ENCODE peak calls at places on chromosomes 1 and 21, in nine cellular contexts. One of them, this sample, is unnamed. For H3K4me1, the result is how much of the 10 kb centered on the place peaks cover.

GRCh38 chr1:30707412-30708360 is 15.7 kb downstream of the MATN1 start:
- DNase-seq in tibial nerve: peak
- DNase-seq in K562: peak
- DNase-seq in GM23248: peak
- DNase-seq in transverse colon: peak
- DNase-seq in uterus: peak
- DNase-seq in tibial artery: peak
- DNase-seq in CD8-positive, alpha-beta T cell: peak
- DNase-seq in pancreas: peak
- DNase-seq in this sample: peak

GRCh38 chr1:37727186-37727585 is 34.9 kb downstream of the CDCA8 start:
- DNase-seq in transverse colon: no peak
- DNase-seq in CD8-positive, alpha-beta T cell: no peak
- DNase-seq in K562: no peak
- DNase-seq in uterus: no peak
- DNase-seq in tibial artery: peak
- DNase-seq in pancreas: no peak
- DNase-seq in GM23248: no peak
- DNase-seq in tibial nerve: no peak
- DNase-seq in this sample: no peak

GRCh38 chr1:206555473-206555935 is 48.2 kb downstream of the RASSF5 start:
- DNase-seq in GM23248: peak
- DNase-seq in tibial nerve: no peak
- DNase-seq in tibial artery: no peak
- DNase-seq in uterus: peak
- DNase-seq in CD8-positive, alpha-beta T cell: no peak
- DNase-seq in pancreas: no peak
- DNase-seq in K562: peak
- DNase-seq in transverse colon: peak
- DNase-seq in this sample: peak

GRCh38 chr1:12745126-12745991 is 641 bp upstream of the CFAP107 start:
- DNase-seq in pancreas: no peak
- DNase-seq in K562: no peak
- DNase-seq in GM23248: peak
- DNase-seq in tibial nerve: no peak
- DNase-seq in uterus: no peak
- DNase-seq in tibial artery: no peak
- DNase-seq in transverse colon: no peak
- DNase-seq in CD8-positive, alpha-beta T cell: no peak
- DNase-seq in this sample: no peak

GRCh38 chr1:100721502-100722205 is 2.1 kb downstream of the VCAM1 start:
- DNase-seq in pancreas: peak
- DNase-seq in K562: no peak
- DNase-seq in uterus: peak
- DNase-seq in GM23248: peak
- DNase-seq in tibial nerve: peak
- DNase-seq in tibial artery: no peak
- DNase-seq in CD8-positive, alpha-beta T cell: no peak
- DNase-seq in transverse colon: peak
- DNase-seq in this sample: no peak

GRCh38 chr1:52102336-52103013 is 39.4 kb upstream of the ZFYVE9 start:
- DNase-seq in K562: no peak
- DNase-seq in transverse colon: no peak
- DNase-seq in uterus: no peak
- DNase-seq in pancreas: no peak
- DNase-seq in tibial nerve: no peak
- DNase-seq in GM23248: no peak
- DNase-seq in tibial artery: no peak
- DNase-seq in CD8-positive, alpha-beta T cell: no peak
- DNase-seq in this sample: no peak

GRCh38 chr1:227732586-227733308 is 2.4 kb downstream of the JMJD4 start:
- DNase-seq in uterus: no peak
- DNase-seq in K562: no peak
- DNase-seq in pancreas: no peak
- DNase-seq in GM23248: no peak
- DNase-seq in tibial nerve: no peak
- DNase-seq in CD8-positive, alpha-beta T cell: no peak
- DNase-seq in transverse colon: no peak
- DNase-seq in tibial artery: no peak
- DNase-seq in this sample: no peak

GRCh38 chr1:202058001-202058908 is 47.9 kb downstream of the ELF3 start:
- DNase-seq in transverse colon: no peak
- DNase-seq in tibial artery: no peak
- DNase-seq in tibial nerve: no peak
- DNase-seq in pancreas: no peak
- DNase-seq in CD8-positive, alpha-beta T cell: no peak
- DNase-seq in K562: peak
- DNase-seq in GM23248: peak
- DNase-seq in uterus: no peak
- DNase-seq in this sample: no peak

DNA sequence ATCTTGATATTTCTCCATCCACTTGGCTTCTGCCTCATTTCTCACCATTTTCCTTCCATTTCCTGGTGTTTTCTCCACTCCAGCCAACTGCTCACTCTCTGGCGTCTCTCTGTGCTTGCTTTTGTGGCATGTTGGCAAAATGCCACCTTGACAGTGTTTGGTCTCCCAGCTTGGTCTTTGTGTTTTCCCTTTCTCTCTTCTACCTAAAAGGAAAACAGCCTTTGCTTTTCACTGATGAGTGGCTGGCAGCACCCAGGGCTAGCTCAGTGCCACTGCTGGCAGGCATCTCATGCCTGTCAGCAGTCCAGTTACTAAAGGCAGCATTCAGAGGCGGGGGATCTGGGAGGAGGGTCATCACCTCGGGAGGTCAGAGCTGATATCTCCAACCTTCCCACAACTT is 55.3 kb upstream of the DSCAM start:
- DNase-seq in pancreas: peak
- DNase-seq in tibial nerve: no peak
- DNase-seq in CD8-positive, alpha-beta T cell: no peak
- DNase-seq in tibial artery: no peak
- DNase-seq in uterus: no peak
- DNase-seq in transverse colon: no peak
- DNase-seq in K562: no peak
- DNase-seq in GM23248: no peak
- DNase-seq in this sample: no peak
- H3K4me3 ChIP-seq in pancreas: no peak
- H3K4me3 ChIP-seq in tibial nerve: no peak
- H3K4me3 ChIP-seq in CD8-positive, alpha-beta T cell: no peak
- H3K4me3 ChIP-seq in tibial artery: no peak
- H3K4me3 ChIP-seq in uterus: no peak
- H3K4me3 ChIP-seq in transverse colon: no peak
- H3K4me3 ChIP-seq in K562: no peak
- H3K4me3 ChIP-seq in GM23248: no peak
- H3K4me3 ChIP-seq in this sample: no peak

GRCh38 chr1:163315773-163316374 is 5.9 kb upstream of the NUF2 start:
- DNase-seq in pancreas: no peak
- DNase-seq in GM23248: peak
- DNase-seq in tibial nerve: no peak
- DNase-seq in tibial artery: no peak
- DNase-seq in transverse colon: peak
- DNase-seq in uterus: peak
- DNase-seq in CD8-positive, alpha-beta T cell: peak
- DNase-seq in K562: no peak
- DNase-seq in this sample: peak

GRCh38 chr1:163320891-163321290 is 863 bp upstream of the NUF2 start:
- DNase-seq in tibial nerve: no peak
- DNase-seq in K562: no peak
- DNase-seq in GM23248: peak
- DNase-seq in pancreas: no peak
- DNase-seq in tibial artery: no peak
- DNase-seq in CD8-positive, alpha-beta T cell: no peak
- DNase-seq in uterus: no peak
- DNase-seq in transverse colon: no peak
- DNase-seq in this sample: no peak

DNA sequence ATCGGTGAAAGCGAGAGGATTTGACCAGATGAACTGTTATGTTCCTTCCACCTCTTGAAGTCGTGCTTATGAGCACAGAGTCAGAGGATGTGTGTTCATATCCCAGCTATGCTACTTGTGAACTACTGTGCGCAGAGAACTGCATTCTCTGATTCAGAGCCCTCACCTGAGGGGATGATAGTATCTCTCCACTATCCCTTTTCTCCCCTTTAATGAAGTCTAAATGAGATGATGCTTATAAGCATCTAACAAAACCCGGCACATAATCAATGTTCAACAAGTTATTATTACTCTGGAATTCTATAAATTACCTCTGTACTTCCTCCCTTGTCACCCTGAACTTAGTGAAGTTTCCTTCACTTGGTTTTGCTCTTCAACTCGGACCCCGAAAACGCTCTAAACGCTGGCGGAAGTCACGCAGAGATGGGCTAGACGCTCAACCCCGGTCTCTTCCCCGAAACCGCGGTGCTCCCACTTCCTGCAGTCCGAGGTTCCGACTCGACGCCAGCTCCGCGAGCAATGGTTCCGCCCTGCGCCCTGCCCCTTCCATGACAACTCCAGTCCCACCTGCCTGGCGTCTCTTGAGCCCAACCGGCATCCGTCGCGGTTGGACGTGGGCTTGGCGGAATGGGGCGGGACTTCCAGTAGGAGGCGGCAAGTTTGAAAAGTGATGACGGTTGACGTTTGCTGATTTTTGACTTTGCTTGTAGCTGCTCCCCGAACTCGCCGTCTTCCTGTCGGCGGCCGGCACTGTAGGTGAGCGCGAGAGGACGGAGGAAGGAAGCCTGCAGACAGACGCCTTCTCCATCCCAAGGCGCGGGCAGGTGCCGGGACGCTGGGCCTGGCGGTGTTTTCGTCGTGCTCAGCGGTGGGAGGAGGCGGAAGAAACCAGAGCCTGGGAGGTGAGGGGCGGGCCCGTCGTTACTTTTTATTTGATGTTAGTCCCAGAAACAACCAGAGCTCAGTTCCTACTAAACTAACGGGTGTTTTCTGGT is at the start of gene NUF2:
- DNase-seq in transverse colon: peak
- DNase-seq in GM23248: peak
- DNase-seq in tibial artery: peak
- DNase-seq in uterus: peak
- DNase-seq in K562: peak
- DNase-seq in pancreas: peak
- DNase-seq in tibial nerve: peak
- DNase-seq in CD8-positive, alpha-beta T cell: peak
- DNase-seq in this sample: peak
- H3K27ac ChIP-seq in transverse colon: peak
- H3K27ac ChIP-seq in GM23248: peak
- H3K27ac ChIP-seq in tibial artery: peak
- H3K27ac ChIP-seq in uterus: peak
- H3K27ac ChIP-seq in K562: peak
- H3K27ac ChIP-seq in pancreas: no peak
- H3K27ac ChIP-seq in tibial nerve: peak
- H3K27ac ChIP-seq in CD8-positive, alpha-beta T cell: peak
- H3K27ac ChIP-seq in this sample: peak

GRCh38 chr1:179340915-179341314 is 24.9 kb upstream of the AXDND1 start:
- DNase-seq in transverse colon: no peak
- DNase-seq in tibial nerve: no peak
- DNase-seq in GM23248: no peak
- DNase-seq in uterus: no peak
- DNase-seq in CD8-positive, alpha-beta T cell: no peak
- DNase-seq in tibial artery: no peak
- DNase-seq in pancreas: no peak
- DNase-seq in K562: no peak
- DNase-seq in this sample: no peak

GRCh38 chr1:179337942-179338560 is 27.7 kb upstream of the AXDND1 start:
- DNase-seq in transverse colon: no peak
- DNase-seq in GM23248: no peak
- DNase-seq in tibial artery: no peak
- DNase-seq in tibial nerve: no peak
- DNase-seq in pancreas: no peak
- DNase-seq in K562: no peak
- DNase-seq in uterus: no peak
- DNase-seq in CD8-positive, alpha-beta T cell: no peak
- DNase-seq in this sample: no peak

GRCh38 chr1:179334440-179334839 is 31.3 kb upstream of the AXDND1 start:
- DNase-seq in K562: no peak
- DNase-seq in tibial nerve: no peak
- DNase-seq in transverse colon: no peak
- DNase-seq in pancreas: no peak
- DNase-seq in GM23248: no peak
- DNase-seq in CD8-positive, alpha-beta T cell: no peak
- DNase-seq in uterus: no peak
- DNase-seq in tibial artery: no peak
- DNase-seq in this sample: no peak

GRCh38 chr1:179341943-179342547 is 23.7 kb upstream of the AXDND1 start:
- DNase-seq in tibial nerve: no peak
- DNase-seq in pancreas: no peak
- DNase-seq in GM23248: no peak
- DNase-seq in transverse colon: no peak
- DNase-seq in K562: no peak
- DNase-seq in CD8-positive, alpha-beta T cell: no peak
- DNase-seq in uterus: no peak
- DNase-seq in tibial artery: no peak
- DNase-seq in this sample: no peak

GRCh38 chr1:179337343-179337742 is 28.4 kb upstream of the AXDND1 start:
- DNase-seq in tibial nerve: no peak
- DNase-seq in pancreas: no peak
- DNase-seq in K562: no peak
- DNase-seq in transverse colon: peak
- DNase-seq in uterus: no peak
- DNase-seq in CD8-positive, alpha-beta T cell: no peak
- DNase-seq in GM23248: no peak
- DNase-seq in tibial artery: no peak
- DNase-seq in this sample: no peak
- H3K4me1 ChIP-seq in tibial nerve: under half
- H3K4me1 ChIP-seq in pancreas: under half
- H3K4me1 ChIP-seq in K562: under half
- H3K4me1 ChIP-seq in transverse colon: under half
- H3K4me1 ChIP-seq in uterus: under half
- H3K4me1 ChIP-seq in CD8-positive, alpha-beta T cell: under half
- H3K4me1 ChIP-seq in GM23248: under half
- H3K4me1 ChIP-seq in tibial artery: under half
- H3K4me1 ChIP-seq in this sample: under half

GRCh38 chr1:18956189-18957135 is at the start of gene IFFO2:
- DNase-seq in GM23248: peak
- DNase-seq in transverse colon: peak
- DNase-seq in tibial nerve: peak
- DNase-seq in uterus: peak
- DNase-seq in CD8-positive, alpha-beta T cell: peak
- DNase-seq in pancreas: peak
- DNase-seq in K562: peak
- DNase-seq in tibial artery: peak
- DNase-seq in this sample: peak

GRCh38 chr1:18954270-18955071 is 2.0 kb downstream of the IFFO2 start:
- DNase-seq in uterus: no peak
- DNase-seq in GM23248: peak
- DNase-seq in tibial artery: no peak
- DNase-seq in pancreas: no peak
- DNase-seq in tibial nerve: no peak
- DNase-seq in CD8-positive, alpha-beta T cell: no peak
- DNase-seq in transverse colon: no peak
- DNase-seq in K562: no peak
- DNase-seq in this sample: no peak

GRCh38 chr1:18953656-18954259 is 2.7 kb downstream of the IFFO2 start:
- DNase-seq in tibial nerve: no peak
- DNase-seq in tibial artery: no peak
- DNase-seq in pancreas: no peak
- DNase-seq in uterus: no peak
- DNase-seq in CD8-positive, alpha-beta T cell: no peak
- DNase-seq in K562: no peak
- DNase-seq in transverse colon: no peak
- DNase-seq in GM23248: no peak
- DNase-seq in this sample: no peak

GRCh38 chr1:18955442-18956188 is 861 bp downstream of the IFFO2 start:
- DNase-seq in transverse colon: peak
- DNase-seq in tibial nerve: no peak
- DNase-seq in CD8-positive, alpha-beta T cell: no peak
- DNase-seq in GM23248: peak
- DNase-seq in pancreas: peak
- DNase-seq in uterus: peak
- DNase-seq in K562: peak
- DNase-seq in tibial artery: peak
- DNase-seq in this sample: peak

DNA sequence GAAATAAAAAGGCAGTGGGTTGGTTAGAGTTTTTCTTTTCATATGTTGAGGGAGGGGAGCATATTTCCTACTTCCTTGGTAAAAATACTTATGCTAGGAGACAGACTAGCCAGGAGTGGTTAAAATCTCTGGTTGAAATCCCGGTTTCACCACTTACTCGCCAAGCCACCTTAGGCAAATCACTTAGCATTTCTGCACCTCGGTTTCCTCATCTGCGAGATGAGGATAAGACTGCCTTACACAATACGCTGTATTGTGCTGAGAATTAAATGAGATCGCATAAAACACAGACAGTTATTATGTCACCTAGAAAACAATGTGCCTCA is 1.4 kb downstream of the IFFO2 start:
- DNase-seq in uterus: no peak
- DNase-seq in tibial nerve: no peak
- DNase-seq in K562: no peak
- DNase-seq in GM23248: no peak
- DNase-seq in tibial artery: no peak
- DNase-seq in CD8-positive, alpha-beta T cell: no peak
- DNase-seq in transverse colon: no peak
- DNase-seq in pancreas: no peak
- DNase-seq in this sample: no peak
- H3K4me3 ChIP-seq in uterus: peak
- H3K4me3 ChIP-seq in tibial nerve: peak
- H3K4me3 ChIP-seq in K562: no peak
- H3K4me3 ChIP-seq in GM23248: peak
- H3K4me3 ChIP-seq in tibial artery: peak
- H3K4me3 ChIP-seq in CD8-positive, alpha-beta T cell: peak
- H3K4me3 ChIP-seq in transverse colon: peak
- H3K4me3 ChIP-seq in pancreas: peak
- H3K4me3 ChIP-seq in this sample: peak